ENCODE peak calls at places on chromosomes 3 and 15, in four cellular contexts. One of them, this sample, is unnamed.

GRCh38 chr3:107128942-107129341 is 248.3 kb upstream of the CCDC54 start:
- DNase-seq in WTC11: no peak
- DNase-seq in A549: no peak
- DNase-seq in K562: no peak
- DNase-seq in this sample: no peak

GRCh38 chr15:85380860-85381535 is 595 bp downstream of the AKAP13 start:
- DNase-seq in K562: peak
- DNase-seq in WTC11: peak
- DNase-seq in A549: no peak
- DNase-seq in this sample: no peak

GRCh38 chr3:32841875-32842505 is 24.2 kb downstream of the TRIM71 start:
- DNase-seq in A549: no peak
- DNase-seq in WTC11: no peak
- DNase-seq in K562: no peak
- DNase-seq in this sample: no peak

GRCh38 chr3:23127196-23127595 is 75.9 kb upstream of the UBE2E2 start:
- DNase-seq in A549: no peak
- DNase-seq in WTC11: no peak
- DNase-seq in K562: no peak
- DNase-seq in this sample: no peak

GRCh38 chr3:150236683-150237082 is 171.4 kb upstream of the TSC22D2 start:
- DNase-seq in A549: no peak
- DNase-seq in WTC11: no peak
- DNase-seq in K562: no peak
- DNase-seq in this sample: no peak

GRCh38 chr15:59165726-59166125 is 40.9 kb upstream of the LDHAL6B start:
- DNase-seq in WTC11: no peak
- DNase-seq in A549: no peak
- DNase-seq in K562: no peak
- DNase-seq in this sample: no peak

GRCh38 chr3:188272481-188273372 is 118.8 kb downstream of the LPP start:
- DNase-seq in A549: peak
- DNase-seq in WTC11: no peak
- DNase-seq in K562: no peak
- DNase-seq in this sample: peak

GRCh38 chr3:168864107-168865021 is 768.6 kb upstream of the GOLIM4 start:
- DNase-seq in WTC11: no peak
- DNase-seq in A549: no peak
- DNase-seq in K562: no peak
- DNase-seq in this sample: no peak

GRCh38 chr15:52733696-52734255 is 54.6 kb upstream of the ATOSA start:
- DNase-seq in K562: no peak
- DNase-seq in A549: no peak
- DNase-seq in WTC11: no peak
- DNase-seq in this sample: no peak

GRCh38 chr15:94524565-94524964 is 293.2 kb downstream of the MCTP2 start:
- DNase-seq in A549: no peak
- DNase-seq in WTC11: no peak
- DNase-seq in K562: no peak
- DNase-seq in this sample: no peak

DNA sequence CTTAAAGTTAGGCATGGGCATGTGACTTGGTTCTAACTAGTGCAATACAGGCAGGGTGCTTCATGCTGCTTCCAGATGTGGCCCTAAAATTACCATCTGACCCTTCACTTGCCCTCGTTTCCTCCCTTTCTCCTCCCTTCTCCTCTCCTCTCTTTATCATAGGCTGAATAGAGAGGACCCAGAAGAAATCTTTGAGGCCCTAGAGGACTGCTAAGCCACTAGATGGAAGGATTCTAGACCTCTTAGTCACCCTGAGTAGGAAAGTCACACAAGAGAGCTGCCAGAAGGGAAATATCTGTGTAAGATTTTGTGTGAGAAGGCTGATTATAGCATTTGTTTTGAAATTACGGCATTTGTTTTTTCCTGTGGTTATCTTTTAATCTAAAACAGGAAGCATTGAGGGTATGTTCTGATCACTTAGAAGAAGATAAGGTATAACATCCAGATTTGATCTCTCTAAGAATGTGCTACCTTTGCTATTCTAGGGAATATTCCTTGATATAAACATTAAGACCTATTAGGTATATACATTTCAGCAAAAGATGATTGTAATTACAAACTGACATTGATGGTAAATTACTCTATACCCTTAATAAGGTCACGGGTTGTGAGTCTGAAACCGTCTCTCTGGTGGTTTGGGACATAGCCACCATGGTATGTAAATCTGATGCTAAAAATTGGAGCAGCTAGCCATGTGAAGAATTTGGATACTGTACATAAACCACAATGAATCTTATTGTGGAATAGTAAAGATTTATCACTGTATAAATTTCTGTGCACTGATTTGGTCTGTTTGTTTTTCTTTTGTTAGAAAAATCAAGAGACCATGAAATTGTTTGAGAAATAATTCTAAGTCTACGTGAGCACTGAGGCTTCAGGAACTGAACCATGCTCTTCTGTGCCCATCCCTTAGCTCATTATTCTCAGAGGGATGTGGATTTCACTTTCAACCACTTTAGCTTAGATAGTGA is 84.1 kb downstream of the TP63 start:
- DNase-seq in K562: no peak
- DNase-seq in A549: no peak
- DNase-seq in WTC11: no peak
- DNase-seq in this sample: no peak
- TF ChIP-seq HMGXB4 in K562: no peak
- TF ChIP-seq HMGXB4 in A549: no peak
- TF ChIP-seq HMGXB4 in WTC11: no peak
- TF ChIP-seq HMGXB4 in this sample: no peak

GRCh38 chr3:126746395-126747177 is 42.5 kb downstream of the CHCHD6 start:
- DNase-seq in A549: peak
- DNase-seq in K562: peak
- DNase-seq in WTC11: no peak
- DNase-seq in this sample: peak
- TF ChIP-seq HMGXB4 in A549: no peak
- TF ChIP-seq HMGXB4 in K562: no peak
- TF ChIP-seq HMGXB4 in WTC11: no peak
- TF ChIP-seq HMGXB4 in this sample: no peak

GRCh38 chr15:48481802-48482201 is 150.6 kb downstream of the DUT start:
- DNase-seq in K562: no peak
- DNase-seq in A549: no peak
- DNase-seq in WTC11: no peak
- DNase-seq in this sample: no peak

GRCh38 chr15:48486228-48486627 is 155.0 kb downstream of the DUT start:
- DNase-seq in A549: no peak
- DNase-seq in WTC11: no peak
- DNase-seq in K562: no peak
- DNase-seq in this sample: no peak
- TF ChIP-seq HMGXB4 in A549: no peak
- TF ChIP-seq HMGXB4 in WTC11: no peak
- TF ChIP-seq HMGXB4 in K562: no peak
- TF ChIP-seq HMGXB4 in this sample: no peak

GRCh38 chr3:53675022-53675697 is 171.1 kb downstream of the CHDH start:
- DNase-seq in A549: no peak
- DNase-seq in WTC11: no peak
- DNase-seq in K562: no peak
- DNase-seq in this sample: no peak
- TF ChIP-seq HMGXB4 in A549: no peak
- TF ChIP-seq HMGXB4 in WTC11: no peak
- TF ChIP-seq HMGXB4 in K562: no peak
- TF ChIP-seq HMGXB4 in this sample: no peak

This sample was measured in HepG2.